ENCODE peak calls at places on chromosomes 12 and 14, in seven cellular contexts. T is psoas muscle, N is ascending aorta, G is ovary, A is fibroblast of lung, D is heart right ventricle, K is right lobe of liver. U is an unnamed sample. For H3K36me3, the result is how much of the 10 kb centered on the place peaks cover.

GRCh38 chr14:31937730-31938346 is 139.3 kb upstream of the ARHGAP5 start:
- DNase-seq in N (peak), T (peak), K (no peak), D (no peak), G (no peak), A (peak), U (peak)

GRCh38 chr12:131130311-131130911 is 176.7 kb downstream of the ADGRD1 start:
- DNase-seq in D (no peak), T (no peak), G (no peak), K (no peak), A (no peak), N (no peak), U (no peak)

GRCh38 chr14:76955575-76956252 is 72.8 kb downstream of the IRF2BPL start:
- DNase-seq in N (no peak), T (peak), A (peak), D (no peak), G (no peak), K (no peak), U (peak)

GRCh38 chr12:42477931-42478330 is 111.6 kb downstream of the PRICKLE1 start:
- DNase-seq in A (peak), D (no peak), T (no peak), K (no peak), G (no peak), N (no peak), U (no peak)

GRCh38 chr14:101588286-101588975 is 27.1 kb downstream of the DIO3 start:
- DNase-seq in T (no peak), N (no peak), A (no peak), K (no peak), D (no peak), G (no peak), U (no peak)

GRCh38 chr12:4107911-4108697 is 165.5 kb upstream of the CCND2 start:
- DNase-seq in A (no peak), T (no peak), D (no peak), N (no peak), K (no peak), G (no peak), U (no peak)

GRCh38 chr12:57631566-57632368 is 1.2 kb downstream of the B4GALNT1 start:
- DNase-seq in D (no peak), A (no peak), N (no peak), K (no peak), T (peak), G (no peak), U (no peak)

GRCh38 chr12:56454557-56454956 is at the start of gene MIP:
- DNase-seq in D (no peak), T (no peak), G (no peak), A (no peak), N (no peak), K (no peak), U (no peak)

GRCh38 chr14:34930591-34931069 is 52.2 kb upstream of the SRP54 start:
- DNase-seq in T (no peak), G (no peak), N (no peak), A (no peak), K (no peak), D (no peak), U (no peak)

GRCh38 chr12:104747956-104748355 is 210.1 kb downstream of the SLC41A2 start:
- DNase-seq in D (no peak), N (no peak), A (no peak), G (no peak), K (no peak), T (no peak), U (no peak)

GRCh38 chr12:74227846-74228545 is 309.6 kb upstream of the ATXN7L3B start:
- DNase-seq in T (no peak), A (no peak), D (no peak), K (no peak), G (no peak), N (no peak), U (no peak)

GRCh38 chr12:13167226-13167625 is 29.3 kb upstream of the EMP1 start:
- DNase-seq in A (peak), T (no peak), G (no peak), K (no peak), D (no peak), N (no peak), U (no peak)

GRCh38 chr12:50401383-50402155 is 884 bp downstream of the LARP4 start:
- DNase-seq in K (no peak), G (no peak), N (no peak), D (no peak), T (no peak), A (peak), U (peak)

GRCh38 chr12:177336-177979 is 36.5 kb downstream of the SLC6A12 start:
- DNase-seq in A (no peak), T (no peak), D (no peak), N (no peak), K (no peak), G (no peak), U (no peak)

DNA sequence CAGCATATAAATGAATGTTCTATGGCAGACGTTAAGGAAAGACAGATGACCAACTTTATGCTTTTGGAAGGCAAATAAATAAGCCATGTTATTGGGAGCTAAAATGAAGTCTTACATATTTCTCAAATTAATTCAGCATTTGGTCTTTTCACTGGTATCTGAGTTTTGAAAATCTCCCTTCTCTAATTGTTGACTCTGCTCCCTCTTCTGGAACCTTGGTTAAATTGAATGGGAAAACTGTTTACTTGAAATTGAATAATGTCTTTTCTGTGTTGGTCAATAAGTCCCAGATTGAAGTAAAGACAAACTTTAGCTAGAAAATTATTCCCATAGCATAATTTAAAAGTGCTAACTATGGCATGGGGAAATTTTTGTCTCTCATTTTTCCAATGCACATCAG is 38.7 kb downstream of the LGR5 start:
- DNase-seq in N (no peak), T (no peak), A (no peak), K (no peak), D (no peak), G (no peak), U (no peak)
- TF ChIP-seq CTCF in N (no peak), T (no peak), A (no peak), K (no peak), D (no peak), G (no peak), U (no peak)

DNA sequence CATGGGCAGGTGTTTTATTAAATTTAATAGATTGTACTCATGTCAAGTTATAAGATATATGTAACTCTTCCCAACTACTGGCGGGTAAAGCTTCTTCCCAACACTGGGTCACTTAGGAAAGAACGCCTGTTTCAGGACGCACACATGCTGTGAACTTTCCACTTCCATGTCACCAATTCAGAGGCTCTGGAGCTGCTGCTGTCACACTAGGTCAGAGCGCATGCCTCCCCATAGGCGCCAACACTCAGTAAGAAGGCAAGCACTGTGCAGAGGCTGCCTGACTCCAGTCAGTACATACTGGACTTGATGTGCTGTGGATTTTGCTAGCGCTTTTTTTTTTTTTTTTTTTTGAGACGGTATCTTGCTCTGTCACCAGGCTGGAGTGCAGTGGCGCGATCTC is 17.2 kb downstream of the SLC15A4 start:
- DNase-seq in D (no peak), N (no peak), T (peak), K (no peak), A (no peak), G (no peak), U (no peak)
- H3K36me3 ChIP-seq in D (under half), N (half or more), T (under half), K (under half), A (under half), G (under half), U (under half)

GRCh38 chr12:54012631-54013398 is 4.0 kb downstream of the HOXC8 start:
- DNase-seq in K (no peak), N (no peak), T (peak), G (no peak), A (no peak), D (no peak), U (no peak)
- TF ChIP-seq CTCF in K (no peak), N (no peak), T (no peak), G (no peak), A (no peak), D (no peak), U (no peak)

GRCh38 chr12:112061127-112061526 is 47.5 kb downstream of the NAA25 start:
- DNase-seq in T (no peak), A (no peak), D (no peak), G (no peak), K (no peak), N (no peak), U (no peak)
- H3K36me3 ChIP-seq in T (half or more), A (under half), D (under half), G (under half), K (under half), N (half or more), U (under half)

DNA sequence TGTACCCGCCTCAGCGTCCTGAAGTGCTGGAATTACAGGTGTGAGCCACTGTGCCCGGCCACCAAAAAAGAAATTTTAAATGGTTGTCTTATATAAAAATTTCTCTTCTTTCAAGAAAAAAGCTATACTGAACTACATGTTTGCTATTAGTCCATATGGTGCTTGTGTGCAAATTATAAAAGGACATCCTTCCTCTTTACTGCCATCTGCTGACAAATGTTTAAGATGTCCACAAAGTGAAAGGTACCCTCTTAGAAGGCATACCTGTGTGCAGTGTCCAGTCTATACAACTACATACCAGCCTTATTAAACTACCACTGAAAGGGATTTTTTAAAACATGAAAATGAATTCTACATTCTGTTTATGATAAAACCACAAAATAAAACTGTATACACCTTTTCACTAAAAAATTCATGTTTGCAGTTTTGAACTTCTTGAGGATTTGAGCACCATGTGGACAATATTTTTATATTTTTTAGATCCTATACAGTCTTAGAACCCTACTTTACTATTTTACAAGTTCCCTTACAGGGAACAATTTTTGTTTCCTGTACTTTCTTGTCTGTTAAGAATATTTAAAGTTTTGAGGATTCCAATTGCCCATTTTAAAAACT is 32.8 kb upstream of the TOMM20L start:
- DNase-seq in A (peak), T (no peak), K (no peak), D (no peak), G (no peak), N (no peak), U (no peak)
- TF ChIP-seq CTCF in A (no peak), T (peak), K (peak), D (peak), G (no peak), N (no peak), U (no peak)

DNA sequence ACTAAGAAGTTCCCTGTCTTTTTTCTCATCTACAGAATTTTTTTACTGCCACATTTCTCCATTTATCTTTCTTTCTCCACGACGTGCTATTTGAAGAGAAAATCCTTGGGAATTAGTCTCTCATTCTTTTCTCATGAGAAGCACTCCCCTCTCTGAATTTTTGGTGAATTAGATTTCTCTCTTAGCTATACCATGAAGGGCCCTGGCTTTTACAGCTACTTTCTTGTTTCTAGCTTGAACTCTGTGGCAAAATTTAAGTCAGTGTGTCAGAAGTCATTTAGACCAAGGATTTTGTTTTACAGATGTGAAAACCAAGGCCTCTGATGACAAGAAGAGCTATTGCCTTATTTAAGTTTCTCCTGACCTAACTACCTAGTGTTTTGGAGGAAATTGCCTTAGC is 213.1 kb downstream of the AEBP2 start:
- DNase-seq in A (peak), G (no peak), D (no peak), N (no peak), T (no peak), K (no peak), U (no peak)
- H3K36me3 ChIP-seq in A (under half), G (under half), D (under half), N (under half), T (under half), K (under half), U (under half)

GRCh38 chr14:91059576-91060471 is 617 bp downstream of the RPS6KA5 start:
- DNase-seq in D (peak), T (peak), K (peak), N (peak), G (peak), A (no peak), U (peak)
- TF ChIP-seq CTCF in D (peak), T (peak), K (no peak), N (peak), G (no peak), A (no peak), U (peak)

DNA sequence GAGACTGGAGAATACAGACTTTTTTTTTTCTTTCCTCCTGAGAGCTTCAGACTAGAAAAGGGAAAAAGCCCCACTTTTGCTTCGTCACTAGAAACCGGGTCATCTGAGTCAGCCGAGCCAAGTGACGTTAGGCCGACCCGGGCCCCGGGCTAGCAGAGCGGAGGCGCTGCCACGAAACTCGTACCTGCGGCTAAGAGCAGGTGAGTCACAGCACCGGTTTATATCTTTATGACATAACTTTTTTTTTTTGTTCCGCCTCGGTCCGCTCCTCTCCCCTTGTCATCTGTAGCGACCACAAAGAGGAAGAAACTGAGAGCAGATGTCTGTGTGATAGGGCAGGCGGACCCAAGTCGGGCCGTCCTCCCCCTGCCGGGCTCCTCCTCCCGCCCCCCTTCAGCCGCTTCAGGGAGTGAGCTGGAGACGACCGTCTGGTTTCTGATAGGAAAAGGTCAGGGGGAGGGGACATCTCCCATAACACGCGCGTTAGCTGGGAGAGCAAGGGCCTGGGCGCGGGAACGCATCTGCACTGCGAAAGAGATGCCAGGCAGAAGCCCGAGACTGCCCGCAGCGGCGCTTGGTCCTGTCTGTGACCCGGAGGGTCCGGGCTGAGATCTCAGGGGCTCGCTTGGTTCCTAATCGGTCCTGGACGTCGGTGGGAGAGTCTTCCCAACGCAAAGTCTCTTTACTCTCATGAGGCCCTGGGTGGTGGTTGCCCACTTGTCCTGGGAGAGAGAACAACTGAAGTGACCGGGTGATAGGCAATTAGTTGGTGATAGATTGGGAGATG is 573 bp downstream of the TTC6 start:
- DNase-seq in D (no peak), A (peak), K (peak), G (no peak), T (no peak), N (no peak), U (no peak)
- H3K36me3 ChIP-seq in D (under half), A (under half), K (under half), G (under half), T (under half), N (under half), U (under half)

GRCh38 chr14:64491637-64492036 is 12.0 kb downstream of the ZBTB25 start:
- DNase-seq in K (no peak), A (no peak), G (no peak), N (no peak), D (no peak), T (no peak), U (no peak)
- TF ChIP-seq CTCF in K (no peak), A (no peak), G (no peak), N (no peak), D (no peak), T (no peak), U (no peak)

DNA sequence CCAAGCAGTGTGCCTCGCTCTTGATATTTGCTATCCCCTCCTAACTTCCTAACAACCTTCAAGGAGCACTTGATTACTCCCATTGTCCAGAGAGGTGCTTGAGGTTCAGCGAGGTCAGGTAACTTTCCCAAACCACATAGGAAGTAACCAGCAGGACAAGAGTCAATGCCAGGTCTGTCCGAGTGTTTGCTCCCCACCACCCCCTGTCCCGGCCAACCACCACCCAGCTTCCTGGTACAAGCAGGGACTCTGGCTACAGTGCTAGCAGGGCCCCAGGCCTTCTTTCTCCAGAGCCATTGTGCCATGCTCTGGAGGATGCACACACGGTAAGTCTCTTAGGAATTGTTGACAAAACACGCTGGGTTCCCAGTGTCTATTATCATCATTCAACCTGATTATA is 49.2 kb downstream of the SYNE3 start:
- DNase-seq in T (no peak), G (no peak), D (no peak), A (no peak), N (no peak), K (peak), U (no peak)
- H3K36me3 ChIP-seq in T (under half), G (under half), D (under half), A (under half), N (half or more), K (under half), U (under half)

U was measured in gastrocnemius medialis.